ENCODE peak calls at places on chromosomes 5 and 9, in four cellular contexts. D is endothelial cell of umbilical vein, P is IMR-90, A is GM12878. G is an unnamed sample.

GRCh38 chr5:62790348-62790747 is 211.7 kb downstream of the LRRC70 start:
- DNase-seq in D (no peak), P (peak; percentile 2), A (no peak), G (no peak)

GRCh38 chr5:11719888-11720481 is 184.3 kb downstream of the CTNND2 start:
- DNase-seq in D (no peak), P (no peak), A (no peak), G (peak; percentile 23)

GRCh38 chr5:76372320-76373054 is 30.6 kb upstream of the IQGAP2 start:
- DNase-seq in A (no peak), P (peak; percentile 95), D (no peak), G (peak; percentile 91)

GRCh38 chr9:109003116-109003515 is 10.2 kb downstream of the CTNNAL1 start:
- DNase-seq in P (no peak), A (no peak), D (no peak), G (no peak)

GRCh38 chr5:119338326-119338957 is 17.4 kb upstream of the TNFAIP8 start:
- DNase-seq in P (no peak), A (no peak), D (no peak), G (no peak)

GRCh38 chr5:83255268-83255667 is 177.9 kb downstream of the XRCC4 start:
- DNase-seq in P (peak; percentile 57), D (no peak), A (no peak), G (no peak)

GRCh38 chr5:132372122-132372521 is 2.6 kb downstream of the SLC22A5 start:
- DNase-seq in A (no peak), P (no peak), D (no peak), G (peak; percentile 23)

GRCh38 chr9:131121346-131121745 is 4.0 kb upstream of the NUP214 start:
- DNase-seq in P (no peak), A (no peak), D (no peak), G (no peak)

GRCh38 chr9:1005043-1005667 is 28.7 kb downstream of the DMRT3 start:
- DNase-seq in A (peak; percentile 53), D (peak; percentile 52), P (peak; percentile 47), G (peak; percentile 36)
- TF ChIP-seq FOS in A (no peak), D (no peak), P (no peak), G (no peak)

GRCh38 chr9:38263534-38263933 is 129.0 kb upstream of the ALDH1B1 start:
- DNase-seq in D (peak; percentile 53), P (peak; percentile 48), A (no peak), G (no peak)
- TF ChIP-seq FOS in D (no peak), P (no peak), A (no peak), G (no peak)

DNA sequence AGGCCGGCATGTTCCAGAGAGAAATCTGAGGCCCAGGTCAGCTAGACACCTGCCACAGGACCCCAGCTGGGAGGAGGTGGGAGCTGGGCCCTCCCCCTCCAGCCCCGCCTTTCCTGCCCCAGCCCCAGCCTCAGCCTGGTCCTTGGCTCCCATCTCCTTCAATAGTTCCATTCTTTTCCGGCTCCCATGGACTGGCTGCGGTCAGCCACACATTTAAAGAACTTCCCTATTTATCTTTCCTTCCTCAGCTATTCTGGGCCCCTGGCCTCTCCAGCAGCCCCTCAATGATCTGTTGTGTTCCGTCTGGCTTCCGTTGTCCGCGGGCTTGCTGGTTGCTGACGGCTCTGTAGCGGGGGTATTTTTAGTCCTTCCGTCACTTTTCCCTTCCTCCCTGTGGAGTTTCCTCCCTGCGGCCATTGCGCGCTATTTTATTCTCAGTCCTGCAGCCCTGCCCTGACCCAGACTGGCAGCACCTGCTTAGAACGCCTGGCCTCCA is 73.8 kb downstream of the AMBP start:
- DNase-seq in P (no peak), A (no peak), D (peak; percentile 63), G (no peak)
- TF ChIP-seq FOS in P (no peak), A (no peak), D (no peak), G (no peak)

GRCh38 chr5:59358005-59358404 is 535.5 kb downstream of the PDE4D start:
- DNase-seq in P (no peak), D (no peak), A (no peak), G (no peak)
- TF ChIP-seq FOS in P (no peak), D (no peak), A (no peak), G (no peak)

GRCh38 chr9:136142416-136142800 is 23.7 kb upstream of the TMEM250 start:
- DNase-seq in A (no peak), D (no peak), P (no peak), G (no peak)

GRCh38 chr9:136141716-136142415 is 23.2 kb upstream of the TMEM250 start:
- DNase-seq in P (no peak), D (no peak), A (no peak), G (no peak)

GRCh38 chr9:136142859-136143214 is 24.2 kb upstream of the TMEM250 start:
- DNase-seq in D (no peak), P (no peak), A (no peak), G (no peak)

GRCh38 chr9:136144450-136144849 is 25.8 kb upstream of the TMEM250 start:
- DNase-seq in P (no peak), D (no peak), A (no peak), G (no peak)

DNA sequence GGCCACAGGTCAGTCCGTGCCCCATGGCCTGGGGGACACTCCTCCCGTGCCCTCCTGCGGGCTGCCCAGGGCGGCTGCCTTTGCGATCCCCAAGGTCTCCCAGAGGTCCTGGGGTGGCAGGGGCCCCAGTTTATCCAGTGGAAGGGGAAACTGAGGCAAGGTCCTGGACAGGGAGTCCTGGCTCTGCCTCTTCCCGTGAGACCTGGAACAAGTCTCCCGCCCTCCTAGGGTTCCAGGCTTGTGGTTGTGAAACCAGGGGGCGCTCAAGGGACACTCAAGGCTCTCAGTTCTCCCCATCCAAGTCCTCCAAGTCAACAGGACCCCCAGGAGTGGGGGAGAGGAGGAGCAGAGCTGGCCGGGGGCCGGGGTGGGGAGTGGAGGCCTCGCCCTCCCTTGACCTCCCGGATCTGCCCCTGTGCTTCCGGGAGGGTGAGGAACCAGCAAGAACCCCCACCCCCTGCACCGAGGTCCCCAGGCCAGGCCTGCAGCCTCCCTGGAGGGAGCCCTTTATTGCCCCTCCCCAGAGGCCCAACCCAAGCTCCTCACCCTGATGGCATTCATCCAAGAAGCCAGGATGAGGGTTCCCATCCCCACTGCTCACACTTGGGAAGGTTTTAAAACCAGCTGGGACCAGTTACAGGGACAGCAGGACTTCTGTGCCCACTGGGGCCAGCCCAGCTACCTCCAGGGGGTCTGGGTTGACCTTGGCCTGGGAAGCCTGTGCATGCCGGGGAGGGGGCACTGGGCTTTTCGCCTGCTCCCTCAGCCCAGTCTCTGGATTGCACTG is 24.7 kb upstream of the TMEM250 start:
- DNase-seq in A (no peak), D (peak; percentile 57), P (peak; percentile 9), G (peak; percentile 76)
- TF ChIP-seq FOS in A (no peak), D (no peak), P (no peak), G (no peak)

GRCh38 chr9:37297592-37297991 is 124.9 kb upstream of the GRHPR start:
- DNase-seq in D (no peak), A (no peak), P (no peak), G (no peak)

GRCh38 chr9:37302277-37302676 is 120.2 kb upstream of the GRHPR start:
- DNase-seq in D (no peak), A (peak; percentile 90), P (no peak), G (no peak)

GRCh38 chr9:37295796-37296195 is 126.7 kb upstream of the GRHPR start:
- DNase-seq in A (no peak), P (no peak), D (no peak), G (peak; percentile 52)

GRCh38 chr9:37301369-37302172 is 120.9 kb upstream of the GRHPR start:
- DNase-seq in D (no peak), A (no peak), P (no peak), G (peak; percentile 22)

GRCh38 chr9:37300620-37301368 is 121.7 kb upstream of the GRHPR start:
- DNase-seq in D (peak; percentile 25), P (peak; percentile 49), A (no peak), G (no peak)
- TF ChIP-seq FOS in D (peak; percentile 46), P (no peak), A (no peak), G (no peak)

GRCh38 chr5:137218471-137218870 is 280.7 kb downstream of the SPOCK1 start:
- DNase-seq in P (peak; percentile 52), D (peak; percentile 24), A (no peak), G (no peak)

GRCh38 chr5:137220523-137220927 is 278.6 kb downstream of the SPOCK1 start:
- DNase-seq in A (no peak), D (peak; percentile 80), P (peak; percentile 78), G (peak; percentile 69)

GRCh38 chr5:137218896-137219295 is 280.2 kb downstream of the SPOCK1 start:
- DNase-seq in D (no peak), A (no peak), P (no peak), G (no peak)

GRCh38 chr5:137223324-137224295 is 275.5 kb downstream of the SPOCK1 start:
- DNase-seq in P (no peak), D (no peak), A (no peak), G (no peak)

GRCh38 chr5:137221914-137222313 is 277.2 kb downstream of the SPOCK1 start:
- DNase-seq in A (no peak), P (no peak), D (no peak), G (no peak)
- TF ChIP-seq FOS in A (no peak), P (no peak), D (no peak), G (no peak)

GRCh38 chr9:28267351-28267750 is 694.1 kb upstream of the C9orf72 start:
- DNase-seq in A (no peak), D (no peak), P (no peak), G (no peak)

GRCh38 chr9:28264368-28264767 is 691.1 kb upstream of the C9orf72 start:
- DNase-seq in D (no peak), A (no peak), P (peak; percentile 6), G (no peak)

GRCh38 chr9:28270156-28270555 is 696.9 kb upstream of the C9orf72 start:
- DNase-seq in A (no peak), P (no peak), D (no peak), G (no peak)
- TF ChIP-seq FOS in A (no peak), P (no peak), D (no peak), G (no peak)

GRCh38 chr9:6681147-6681956 is 35.8 kb upstream of the GLDC start:
- DNase-seq in A (peak; percentile 88), P (peak; percentile 98), D (peak; percentile 99), G (peak; percentile 92)

GRCh38 chr9:6681957-6682501 is 36.5 kb upstream of the GLDC start:
- DNase-seq in A (no peak), D (no peak), P (no peak), G (no peak)

GRCh38 chr9:6677803-6678202 is 32.3 kb upstream of the GLDC start:
- DNase-seq in D (no peak), A (no peak), P (no peak), G (no peak)

GRCh38 chr9:6676254-6676928 is 30.9 kb upstream of the GLDC start:
- DNase-seq in D (no peak), P (no peak), A (no peak), G (no peak)

DNA sequence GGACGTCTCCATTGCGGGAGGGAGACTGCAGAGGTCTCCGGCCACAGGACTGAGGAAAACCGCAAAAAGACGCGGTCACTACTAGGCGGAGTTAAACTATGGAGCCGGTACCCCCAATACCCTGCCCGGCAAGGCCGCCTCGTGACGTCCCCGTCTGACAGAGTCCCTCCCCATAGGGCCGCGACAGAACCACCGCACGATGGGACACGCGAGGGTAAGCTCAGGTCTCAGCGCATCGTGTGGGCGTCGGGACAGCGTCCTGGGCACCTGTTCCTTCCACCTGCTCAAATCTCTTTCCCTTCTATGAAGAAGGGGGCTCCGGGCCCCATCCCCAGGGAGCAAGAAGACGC is 35.2 kb upstream of the GLDC start:
- DNase-seq in D (no peak), P (peak; percentile 40), A (no peak), G (no peak)
- TF ChIP-seq FOS in D (no peak), P (no peak), A (no peak), G (no peak)

G was measured in K562.